ENCODE peak calls at places on chromosomes 16 and 17, in five cellular contexts. One of them, this sample, is unnamed.

GRCh38 chr16:29804020-29804419 is 2.3 kb upstream of the MAZ start:
- DNase-seq in heart left ventricle: no peak
- DNase-seq in AG04450: no peak
- DNase-seq in CD8-positive, alpha-beta T cell: no peak
- DNase-seq in lung: no peak
- DNase-seq in this sample: no peak

GRCh38 chr17:36647598-36647997 is 46.2 kb downstream of the MRM1 start:
- DNase-seq in AG04450: no peak
- DNase-seq in CD8-positive, alpha-beta T cell: no peak
- DNase-seq in lung: no peak
- DNase-seq in heart left ventricle: no peak
- DNase-seq in this sample: no peak

GRCh38 chr17:69539781-69540319 is 125.4 kb downstream of the MAP2K6 start:
- DNase-seq in heart left ventricle: no peak
- DNase-seq in CD8-positive, alpha-beta T cell: no peak
- DNase-seq in AG04450: peak; percentile 86
- DNase-seq in lung: no peak
- DNase-seq in this sample: no peak

GRCh38 chr17:19578545-19578944 is 44.9 kb downstream of the SLC47A1 start:
- DNase-seq in CD8-positive, alpha-beta T cell: no peak
- DNase-seq in AG04450: no peak
- DNase-seq in lung: no peak
- DNase-seq in heart left ventricle: no peak
- DNase-seq in this sample: no peak

GRCh38 chr17:12730421-12730820 is 58.9 kb upstream of the ARHGAP44 start:
- DNase-seq in AG04450: no peak
- DNase-seq in lung: no peak
- DNase-seq in CD8-positive, alpha-beta T cell: no peak
- DNase-seq in heart left ventricle: no peak
- DNase-seq in this sample: no peak

GRCh38 chr16:72942021-72942420 is 105.9 kb downstream of the ZFHX3 start:
- DNase-seq in heart left ventricle: no peak
- DNase-seq in CD8-positive, alpha-beta T cell: no peak
- DNase-seq in lung: no peak
- DNase-seq in AG04450: no peak
- DNase-seq in this sample: no peak

GRCh38 chr17:30323895-30324319 is 9.9 kb downstream of the TMIGD1 start:
- DNase-seq in heart left ventricle: no peak
- DNase-seq in AG04450: no peak
- DNase-seq in CD8-positive, alpha-beta T cell: peak; percentile 26
- DNase-seq in lung: no peak
- DNase-seq in this sample: peak; percentile 51

GRCh38 chr16:67173323-67173722 is 3.0 kb downstream of the NOL3 start:
- DNase-seq in AG04450: no peak
- DNase-seq in lung: no peak
- DNase-seq in heart left ventricle: no peak
- DNase-seq in CD8-positive, alpha-beta T cell: no peak
- DNase-seq in this sample: no peak

GRCh38 chr17:7951143-7951792 is 19.3 kb downstream of the CNTROB start:
- DNase-seq in lung: no peak
- DNase-seq in CD8-positive, alpha-beta T cell: no peak
- DNase-seq in AG04450: no peak
- DNase-seq in heart left ventricle: no peak
- DNase-seq in this sample: no peak

GRCh38 chr17:17840751-17841591 is 4.2 kb upstream of the SREBF1 start:
- DNase-seq in heart left ventricle: no peak
- DNase-seq in AG04450: no peak
- DNase-seq in CD8-positive, alpha-beta T cell: no peak
- DNase-seq in lung: no peak
- DNase-seq in this sample: no peak

GRCh38 chr16:12288537-12289174 is 312.1 kb downstream of the SNX29 start:
- DNase-seq in heart left ventricle: no peak
- DNase-seq in lung: no peak
- DNase-seq in AG04450: no peak
- DNase-seq in CD8-positive, alpha-beta T cell: no peak
- DNase-seq in this sample: no peak

GRCh38 chr17:75994802-75995350 is 5.8 kb upstream of the CDK3 start:
- DNase-seq in heart left ventricle: no peak
- DNase-seq in lung: no peak
- DNase-seq in CD8-positive, alpha-beta T cell: no peak
- DNase-seq in AG04450: no peak
- DNase-seq in this sample: no peak

GRCh38 chr17:74524751-74525725 is 6.2 kb downstream of the CD300LB start:
- DNase-seq in AG04450: no peak
- DNase-seq in heart left ventricle: no peak
- DNase-seq in lung: no peak
- DNase-seq in CD8-positive, alpha-beta T cell: no peak
- DNase-seq in this sample: no peak

GRCh38 chr17:49822829-49823228 is 25.0 kb downstream of the TAC4 start:
- DNase-seq in lung: no peak
- DNase-seq in CD8-positive, alpha-beta T cell: no peak
- DNase-seq in heart left ventricle: peak; percentile 68
- DNase-seq in AG04450: peak; percentile 36
- DNase-seq in this sample: no peak

GRCh38 chr16:35741546-35741945 is 2282.1 kb downstream of the TP53TG3F start:
- DNase-seq in AG04450: no peak
- DNase-seq in heart left ventricle: no peak
- DNase-seq in CD8-positive, alpha-beta T cell: no peak
- DNase-seq in lung: no peak
- DNase-seq in this sample: no peak

GRCh38 chr17:80795737-80796136 is 195.9 kb upstream of the CHMP6 start:
- DNase-seq in AG04450: no peak
- DNase-seq in heart left ventricle: peak; percentile 68
- DNase-seq in CD8-positive, alpha-beta T cell: no peak
- DNase-seq in lung: peak; percentile 45
- DNase-seq in this sample: no peak

GRCh38 chr16:8931864-8932263 is 31.8 kb downstream of the USP7 start:
- DNase-seq in AG04450: peak; percentile 27
- DNase-seq in lung: no peak
- DNase-seq in CD8-positive, alpha-beta T cell: peak; percentile 30
- DNase-seq in heart left ventricle: peak; percentile 52
- DNase-seq in this sample: no peak

GRCh38 chr17:19387921-19388521 is 1.0 kb upstream of the MFAP4 start:
- DNase-seq in AG04450: no peak
- DNase-seq in heart left ventricle: no peak
- DNase-seq in CD8-positive, alpha-beta T cell: no peak
- DNase-seq in lung: no peak
- DNase-seq in this sample: no peak

GRCh38 chr17:5200360-5200759 is 8.7 kb upstream of the ZNF594 start:
- DNase-seq in CD8-positive, alpha-beta T cell: no peak
- DNase-seq in lung: no peak
- DNase-seq in heart left ventricle: no peak
- DNase-seq in AG04450: no peak
- DNase-seq in this sample: no peak

GRCh38 chr16:17392857-17393421 is 77.8 kb downstream of the XYLT1 start:
- DNase-seq in heart left ventricle: no peak
- DNase-seq in CD8-positive, alpha-beta T cell: no peak
- DNase-seq in lung: no peak
- DNase-seq in AG04450: no peak
- DNase-seq in this sample: no peak

GRCh38 chr16:69166221-69166833 is 20.6 kb upstream of the SNTB2 start:
- DNase-seq in heart left ventricle: no peak
- DNase-seq in CD8-positive, alpha-beta T cell: no peak
- DNase-seq in AG04450: peak; percentile 29
- DNase-seq in lung: no peak
- DNase-seq in this sample: no peak

GRCh38 chr17:40023590-40024292 is 8.5 kb downstream of the CSF3 start:
- DNase-seq in heart left ventricle: no peak
- DNase-seq in lung: peak; percentile 81
- DNase-seq in CD8-positive, alpha-beta T cell: no peak
- DNase-seq in AG04450: no peak
- DNase-seq in this sample: no peak

GRCh38 chr17:8859804-8860430 is 7.6 kb downstream of the PIK3R6 start:
- DNase-seq in lung: no peak
- DNase-seq in heart left ventricle: no peak
- DNase-seq in CD8-positive, alpha-beta T cell: no peak
- DNase-seq in AG04450: no peak
- DNase-seq in this sample: no peak

GRCh38 chr16:1054660-1055556 is 17.6 kb upstream of the SSTR5 start:
- DNase-seq in CD8-positive, alpha-beta T cell: peak; percentile 24
- DNase-seq in heart left ventricle: peak; percentile 55
- DNase-seq in lung: no peak
- DNase-seq in AG04450: peak; percentile 18
- DNase-seq in this sample: no peak

GRCh38 chr16:64907844-64908243 is 214.0 kb downstream of the CDH11 start:
- DNase-seq in lung: no peak
- DNase-seq in heart left ventricle: no peak
- DNase-seq in AG04450: no peak
- DNase-seq in CD8-positive, alpha-beta T cell: no peak
- DNase-seq in this sample: no peak

GRCh38 chr16:1278456-1278855 is 22.6 kb downstream of the TPSD1 start:
- DNase-seq in CD8-positive, alpha-beta T cell: no peak
- DNase-seq in heart left ventricle: no peak
- DNase-seq in lung: no peak
- DNase-seq in AG04450: no peak
- DNase-seq in this sample: no peak

GRCh38 chr16:67865318-67865717 is 7.5 kb upstream of the EDC4 start:
- DNase-seq in heart left ventricle: no peak
- DNase-seq in AG04450: no peak
- DNase-seq in CD8-positive, alpha-beta T cell: no peak
- DNase-seq in lung: no peak
- DNase-seq in this sample: no peak

GRCh38 chr17:40718904-40719303 is 15.4 kb upstream of the KRT24 start:
- DNase-seq in heart left ventricle: no peak
- DNase-seq in lung: no peak
- DNase-seq in AG04450: no peak
- DNase-seq in CD8-positive, alpha-beta T cell: no peak
- DNase-seq in this sample: no peak

GRCh38 chr16:74291577-74292208 is 4.9 kb upstream of the PSMD7 start:
- DNase-seq in AG04450: no peak
- DNase-seq in heart left ventricle: no peak
- DNase-seq in lung: no peak
- DNase-seq in CD8-positive, alpha-beta T cell: no peak
- DNase-seq in this sample: no peak

GRCh38 chr17:2170023-2170422 is 115.1 kb downstream of the HIC1 start:
- DNase-seq in AG04450: no peak
- DNase-seq in CD8-positive, alpha-beta T cell: no peak
- DNase-seq in heart left ventricle: no peak
- DNase-seq in lung: no peak
- DNase-seq in this sample: no peak
- TF ChIP-seq CTCF in AG04450: peak; percentile 13
- TF ChIP-seq CTCF in CD8-positive, alpha-beta T cell: no peak
- TF ChIP-seq CTCF in heart left ventricle: no peak
- TF ChIP-seq CTCF in lung: no peak
- TF ChIP-seq CTCF in this sample: no peak

GRCh38 chr17:67891481-67892119 is 66.3 kb downstream of the BPTF start:
- DNase-seq in CD8-positive, alpha-beta T cell: no peak
- DNase-seq in heart left ventricle: no peak
- DNase-seq in lung: no peak
- DNase-seq in AG04450: peak; percentile 37
- DNase-seq in this sample: no peak
- TF ChIP-seq CTCF in CD8-positive, alpha-beta T cell: no peak
- TF ChIP-seq CTCF in heart left ventricle: no peak
- TF ChIP-seq CTCF in lung: no peak
- TF ChIP-seq CTCF in AG04450: peak; percentile 40
- TF ChIP-seq CTCF in this sample: no peak

GRCh38 chr16:57682809-57683318 is 11.7 kb upstream of the DRC7 start:
- DNase-seq in heart left ventricle: no peak
- DNase-seq in lung: no peak
- DNase-seq in AG04450: no peak
- DNase-seq in CD8-positive, alpha-beta T cell: no peak
- DNase-seq in this sample: no peak

GRCh38 chr16:57685633-57686032 is 9.0 kb upstream of the DRC7 start:
- DNase-seq in AG04450: no peak
- DNase-seq in heart left ventricle: no peak
- DNase-seq in CD8-positive, alpha-beta T cell: no peak
- DNase-seq in lung: no peak
- DNase-seq in this sample: no peak

GRCh38 chr16:57684626-57685358 is 9.8 kb upstream of the DRC7 start:
- DNase-seq in heart left ventricle: no peak
- DNase-seq in lung: no peak
- DNase-seq in AG04450: no peak
- DNase-seq in CD8-positive, alpha-beta T cell: no peak
- DNase-seq in this sample: no peak

GRCh38 chr16:57681950-57682728 is 12.5 kb upstream of the DRC7 start:
- DNase-seq in CD8-positive, alpha-beta T cell: no peak
- DNase-seq in AG04450: no peak
- DNase-seq in lung: no peak
- DNase-seq in heart left ventricle: no peak
- DNase-seq in this sample: no peak

GRCh38 chr16:57683599-57684545 is 10.7 kb upstream of the DRC7 start:
- DNase-seq in heart left ventricle: no peak
- DNase-seq in lung: no peak
- DNase-seq in CD8-positive, alpha-beta T cell: no peak
- DNase-seq in AG04450: no peak
- DNase-seq in this sample: no peak
- TF ChIP-seq CTCF in heart left ventricle: no peak
- TF ChIP-seq CTCF in lung: no peak
- TF ChIP-seq CTCF in CD8-positive, alpha-beta T cell: no peak
- TF ChIP-seq CTCF in AG04450: no peak
- TF ChIP-seq CTCF in this sample: no peak

DNA sequence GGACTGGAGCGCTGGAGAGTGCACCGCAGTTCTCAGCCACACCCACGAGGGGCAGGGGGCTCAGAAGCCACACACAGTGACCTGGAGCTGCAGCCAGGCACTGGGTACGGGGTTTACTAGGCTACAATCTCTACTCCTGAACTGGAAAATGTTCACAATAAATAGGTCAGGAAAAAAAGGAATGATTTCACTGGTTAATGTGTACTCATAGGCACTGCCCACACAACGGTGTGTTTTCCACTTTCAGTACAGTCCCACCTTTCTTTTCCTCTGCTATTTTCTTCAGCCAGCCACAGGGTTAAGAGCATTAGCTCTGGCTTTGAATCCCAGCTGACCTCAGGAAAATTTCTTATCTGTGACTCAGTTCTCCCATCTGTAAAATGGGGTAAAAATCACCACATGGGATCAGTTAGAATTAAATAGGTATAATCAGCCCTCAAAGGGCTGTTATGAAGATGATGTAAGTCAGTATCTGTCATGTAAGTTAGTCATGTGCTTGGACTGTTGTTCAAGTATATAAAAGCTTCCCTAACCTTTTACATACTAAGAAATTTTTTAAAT is 35.7 kb downstream of the ZCCHC14 start:
- DNase-seq in heart left ventricle: no peak
- DNase-seq in AG04450: no peak
- DNase-seq in lung: no peak
- DNase-seq in CD8-positive, alpha-beta T cell: no peak
- DNase-seq in this sample: no peak
- TF ChIP-seq CTCF in heart left ventricle: no peak
- TF ChIP-seq CTCF in AG04450: no peak
- TF ChIP-seq CTCF in lung: no peak
- TF ChIP-seq CTCF in CD8-positive, alpha-beta T cell: no peak
- TF ChIP-seq CTCF in this sample: no peak

GRCh38 chr17:58284613-58285421 is 4.1 kb upstream of the MPO start:
- DNase-seq in AG04450: no peak
- DNase-seq in CD8-positive, alpha-beta T cell: no peak
- DNase-seq in heart left ventricle: no peak
- DNase-seq in lung: no peak
- DNase-seq in this sample: no peak
- TF ChIP-seq CTCF in AG04450: no peak
- TF ChIP-seq CTCF in CD8-positive, alpha-beta T cell: no peak
- TF ChIP-seq CTCF in heart left ventricle: no peak
- TF ChIP-seq CTCF in lung: no peak
- TF ChIP-seq CTCF in this sample: no peak

This sample was measured in omental fat pad.